ENCODE peak calls at places on chromosomes 13 and 19, in seven cellular contexts. R is astrocyte, D is BE2C, F is cardiac muscle cell, H is astrocyte of the cerebellum, N is upper lobe of left lung, K is MM.1S. P is an unnamed sample.
A peak's percentile ranks its signal among the peaks of the same experiment; 100 is the strongest.

GRCh38 chr19:27909861-27910260 is 1303.1 kb downstream of the UQCRFS1 start:
- DNase-seq in R (no peak), H (no peak), K (no peak), F (no peak), N (peak; percentile 67), D (no peak), P (no peak)

GRCh38 chr13:20704459-20705069 is 1.1 kb downstream of the IL17D start:
- DNase-seq in F (no peak), R (no peak), H (no peak), N (no peak), K (no peak), D (no peak), P (no peak)

GRCh38 chr19:35721374-35721773 is 3.6 kb downstream of the KMT2B start:
- DNase-seq in D (no peak), K (no peak), H (no peak), F (no peak), R (no peak), N (peak; percentile 74), P (peak; percentile 13)

GRCh38 chr13:50080158-50080855 is 65.1 kb downstream of the KCNRG start:
- DNase-seq in H (no peak), K (peak; percentile 7), D (peak; percentile 32), R (peak; percentile 44), F (peak; percentile 63), N (no peak), P (peak; percentile 39)

GRCh38 chr13:34044041-34044440 is 226.1 kb downstream of the RFC3 start:
- DNase-seq in F (peak; percentile 41), K (no peak), N (no peak), D (no peak), H (peak; percentile 42), R (peak; percentile 75), P (no peak)

GRCh38 chr19:58560921-58561320 is 2.5 kb upstream of the UBE2M start:
- DNase-seq in H (no peak), F (no peak), K (no peak), N (no peak), R (no peak), D (no peak), P (no peak)

GRCh38 chr13:33454844-33455256 is 169.3 kb upstream of the STARD13 start:
- DNase-seq in H (peak; percentile 65), R (peak; percentile 77), D (no peak), K (no peak), N (no peak), F (peak; percentile 27), P (no peak)

GRCh38 chr13:50911937-50912624 is 2.5 kb downstream of the RNASEH2B start:
- DNase-seq in K (peak; percentile 90), F (peak; percentile 92), D (peak; percentile 89), H (peak; percentile 81), R (peak; percentile 79), N (no peak), P (peak; percentile 98)

GRCh38 chr13:46475586-46475991 is 77.4 kb upstream of the LRCH1 start:
- DNase-seq in N (no peak), F (peak; percentile 25), H (no peak), K (no peak), R (peak; percentile 32), D (no peak), P (no peak)

GRCh38 chr13:22031702-22032286 is 360.9 kb downstream of the FGF9 start:
- DNase-seq in R (no peak), N (no peak), D (no peak), K (no peak), H (no peak), F (no peak), P (no peak)

GRCh38 chr19:1154731-1155351 is 19.2 kb downstream of the SBNO2 start:
- DNase-seq in D (peak; percentile 78), H (peak; percentile 28), N (peak; percentile 94), R (peak; percentile 80), K (no peak), F (peak; percentile 96), P (no peak)

GRCh38 chr13:60312851-60313505 is 84.0 kb upstream of the TDRD3 start:
- DNase-seq in N (no peak), D (no peak), K (no peak), F (no peak), H (no peak), R (peak; percentile 61), P (no peak)

GRCh38 chr13:89865331-89865833 is 1482.1 kb upstream of the MIR17HG start:
- DNase-seq in N (no peak), D (no peak), F (no peak), R (no peak), H (no peak), K (no peak), P (no peak)

GRCh38 chr13:110993788-110994187 is 78.9 kb upstream of the ANKRD10 start:
- DNase-seq in K (no peak), D (no peak), F (no peak), R (no peak), N (no peak), H (no peak), P (no peak)

GRCh38 chr13:84588023-84588422 is 705.7 kb upstream of the SLITRK1 start:
- DNase-seq in D (no peak), R (no peak), N (no peak), H (no peak), K (no peak), F (no peak), P (no peak)

GRCh38 chr19:1470864-1471513 is 8.0 kb downstream of the C19orf25 start:
- DNase-seq in D (no peak), H (no peak), N (peak; percentile 86), R (no peak), K (no peak), F (no peak), P (peak; percentile 44)

GRCh38 chr19:16940626-16941025 is 51.8 kb downstream of the F2RL3 start:
- DNase-seq in R (no peak), H (no peak), D (no peak), K (no peak), N (no peak), F (no peak), P (no peak)

GRCh38 chr19:29410974-29411615 is 114.7 kb upstream of the VSTM2B start:
- DNase-seq in H (no peak), R (no peak), D (no peak), N (no peak), K (no peak), F (no peak), P (no peak)

GRCh38 chr13:52001120-52001731 is 10.0 kb downstream of the ATP7B start:
- DNase-seq in R (peak; percentile 24), K (peak; percentile 16), N (no peak), D (no peak), H (peak; percentile 5), F (peak; percentile 64), P (no peak)

GRCh38 chr13:43838909-43839308 is 40.6 kb downstream of the CCDC122 start:
- DNase-seq in N (no peak), R (peak; percentile 86), F (peak; percentile 71), H (no peak), D (no peak), K (no peak), P (no peak)

GRCh38 chr13:48410199-48410598 is 2.7 kb downstream of the LPAR6 start:
- DNase-seq in F (no peak), D (no peak), H (no peak), K (no peak), R (no peak), N (no peak), P (no peak)

GRCh38 chr19:15456871-15457700 is 7.3 kb downstream of the RASAL3 start:
- DNase-seq in N (peak; percentile 82), R (no peak), D (no peak), F (no peak), H (no peak), K (no peak), P (peak; percentile 52)

GRCh38 chr13:20588529-20589110 is 21.7 kb downstream of the IFT88 start:
- DNase-seq in D (no peak), H (no peak), K (no peak), F (no peak), R (no peak), N (no peak), P (no peak)

GRCh38 chr13:80690208-80690607 is 349.3 kb upstream of the SPRY2 start:
- DNase-seq in H (no peak), D (no peak), F (no peak), K (no peak), N (no peak), R (no peak), P (no peak)

GRCh38 chr19:36418287-36419001 is at the start of gene ZFP82:
- DNase-seq in N (peak; percentile 96), D (peak; percentile 91), H (peak; percentile 35), K (no peak), R (peak; percentile 68), F (peak; percentile 90), P (peak; percentile 85)

GRCh38 chr19:42113641-42114348 is 18.5 kb downstream of the POU2F2 start:
- DNase-seq in R (peak; percentile 97), D (peak; percentile 89), F (peak; percentile 92), N (no peak), H (peak; percentile 71), K (no peak), P (peak; percentile 25)
- TF ChIP-seq CTCF in R (peak; percentile 24), D (peak; percentile 57), F (peak; percentile 39), N (no peak), H (peak; percentile 37), K (no peak), P (no peak)

DNA sequence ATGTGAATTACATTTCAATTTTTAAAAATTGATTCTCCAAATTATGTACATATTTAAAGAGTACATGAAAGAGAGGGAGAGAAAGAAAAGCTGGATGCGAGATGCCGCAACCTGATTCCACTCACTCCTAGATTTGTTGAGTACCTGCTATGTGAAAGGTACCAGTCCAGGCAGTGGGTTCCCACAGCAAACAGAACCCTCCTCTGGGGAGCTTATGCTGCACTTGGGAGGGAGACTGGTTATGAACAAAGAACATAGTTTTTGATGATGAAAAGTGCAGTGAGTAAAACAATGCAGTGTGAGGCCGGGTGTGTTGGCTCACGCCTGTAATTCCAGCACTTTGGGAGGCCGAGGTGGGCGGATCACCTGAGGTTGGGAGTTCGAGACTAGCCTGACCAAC is 43.4 kb downstream of the ACTN4 start:
- DNase-seq in H (no peak), F (no peak), N (no peak), D (no peak), R (no peak), K (no peak), P (no peak)
- TF ChIP-seq CTCF in H (no peak), F (no peak), N (no peak), D (no peak), R (no peak), K (no peak), P (no peak)

GRCh38 chr19:9435279-9436268 is at the start of gene ZNF266:
- DNase-seq in D (peak; percentile 92), F (peak; percentile 95), H (peak; percentile 84), N (peak; percentile 91), K (peak; percentile 93), R (peak; percentile 84), P (peak; percentile 96)
- TF ChIP-seq CTCF in D (peak; percentile 60), F (peak; percentile 70), H (peak; percentile 78), N (peak; percentile 79), K (peak; percentile 61), R (peak; percentile 51), P (peak; percentile 74)

DNA sequence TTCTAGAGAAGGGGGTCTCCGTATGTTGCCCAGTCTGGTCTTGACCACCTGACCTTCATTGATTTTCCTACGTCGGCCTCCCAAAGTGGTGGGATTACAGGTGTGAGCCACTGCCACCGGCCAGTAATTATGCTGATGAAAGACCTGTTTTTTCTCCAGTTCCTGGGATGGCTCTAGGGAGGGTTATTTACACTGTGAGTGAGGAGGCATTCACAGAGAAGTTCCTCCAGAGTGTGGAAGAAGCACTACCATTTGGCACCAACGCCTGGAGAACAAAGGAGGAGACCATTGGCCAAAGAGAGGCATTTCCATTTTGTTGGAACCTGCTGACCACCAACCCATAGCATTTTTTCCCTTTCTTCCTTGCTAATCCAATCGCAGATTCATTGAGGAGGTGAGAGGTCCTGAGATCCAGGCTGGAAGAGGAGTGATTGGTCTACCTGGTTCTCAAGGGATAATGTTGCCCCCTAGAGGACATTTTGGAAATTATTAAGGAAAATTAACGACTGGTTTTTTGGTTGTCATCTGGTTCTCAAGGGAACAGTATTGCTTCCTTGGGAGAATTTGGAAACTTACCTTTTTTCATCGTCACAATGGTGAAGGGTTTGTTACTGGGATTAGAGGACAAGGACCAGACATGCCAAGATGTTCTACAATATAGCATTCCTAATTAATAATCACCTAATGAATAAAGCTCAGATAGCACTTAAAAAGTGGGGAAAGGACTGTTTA is 5.5 kb upstream of the SAE1 start:
- DNase-seq in H (no peak), F (peak; percentile 82), K (peak; percentile 55), D (peak; percentile 34), N (no peak), R (peak; percentile 61), P (no peak)
- TF ChIP-seq CTCF in H (peak; percentile 67), F (peak; percentile 60), K (peak; percentile 69), D (peak; percentile 73), N (peak; percentile 68), R (peak; percentile 77), P (peak; percentile 86)

P was measured in activated CD8-positive, alpha-beta T cell treated with anti-CD3 and anti-CD28 coated beads for 36 hours.